ENCODE peak calls at places on chromosome 3, in four cellular contexts. One of them, this sample, is unnamed. For H3K4me1, the result is how much of the 10 kb centered on the place peaks cover.

GRCh38 chr3:27353221-27353620 is 16.0 kb downstream of the NEK10 start:
- DNase-seq in body of pancreas: no peak
- DNase-seq in psoas muscle: no peak
- DNase-seq in lower lobe of right lung: no peak
- DNase-seq in this sample: no peak

GRCh38 chr3:97864-98263 is 98.7 kb upstream of the CHL1 start:
- DNase-seq in body of pancreas: no peak
- DNase-seq in psoas muscle: no peak
- DNase-seq in lower lobe of right lung: no peak
- DNase-seq in this sample: no peak

GRCh38 chr3:5006755-5007202 is 27.5 kb downstream of the BHLHE40 start:
- DNase-seq in body of pancreas: no peak
- DNase-seq in psoas muscle: no peak
- DNase-seq in lower lobe of right lung: no peak
- DNase-seq in this sample: peak

GRCh38 chr3:157531771-157532170 is 28.6 kb upstream of the VEPH1 start:
- DNase-seq in body of pancreas: no peak
- DNase-seq in psoas muscle: no peak
- DNase-seq in lower lobe of right lung: no peak
- DNase-seq in this sample: no peak

GRCh38 chr3:47266709-47267489 is 15.7 kb downstream of the KIF9 start:
- DNase-seq in body of pancreas: peak
- DNase-seq in psoas muscle: peak
- DNase-seq in lower lobe of right lung: peak
- DNase-seq in this sample: peak

GRCh38 chr3:114178770-114179368 is at the start of gene DRD3:
- DNase-seq in body of pancreas: no peak
- DNase-seq in psoas muscle: no peak
- DNase-seq in lower lobe of right lung: no peak
- DNase-seq in this sample: peak

GRCh38 chr3:122356402-122356801 is 26.6 kb downstream of the MIX23 start:
- DNase-seq in body of pancreas: peak
- DNase-seq in psoas muscle: no peak
- DNase-seq in lower lobe of right lung: no peak
- DNase-seq in this sample: peak

GRCh38 chr3:187809979-187810568 is 64.8 kb upstream of the BCL6 start:
- DNase-seq in body of pancreas: no peak
- DNase-seq in psoas muscle: no peak
- DNase-seq in lower lobe of right lung: no peak
- DNase-seq in this sample: no peak

GRCh38 chr3:38755130-38755529 is 60.9 kb downstream of the SCN10A start:
- DNase-seq in body of pancreas: no peak
- DNase-seq in psoas muscle: no peak
- DNase-seq in lower lobe of right lung: no peak
- DNase-seq in this sample: no peak

GRCh38 chr3:127275287-127275781 is 12.5 kb downstream of the PRR20G start:
- DNase-seq in body of pancreas: no peak
- DNase-seq in psoas muscle: no peak
- DNase-seq in lower lobe of right lung: no peak
- DNase-seq in this sample: no peak
- H3K4me3 ChIP-seq in body of pancreas: no peak
- H3K4me3 ChIP-seq in psoas muscle: no peak
- H3K4me3 ChIP-seq in lower lobe of right lung: no peak
- H3K4me3 ChIP-seq in this sample: no peak

GRCh38 chr3:126517986-126518778 is 609 bp upstream of the UROC1 start:
- DNase-seq in body of pancreas: no peak
- DNase-seq in psoas muscle: peak
- DNase-seq in lower lobe of right lung: peak
- DNase-seq in this sample: no peak
- TF ChIP-seq CTCF in body of pancreas: no peak
- TF ChIP-seq CTCF in psoas muscle: no peak
- TF ChIP-seq CTCF in lower lobe of right lung: no peak
- TF ChIP-seq CTCF in this sample: no peak

GRCh38 chr3:45057557-45057956 is 31.5 kb downstream of the CLEC3B start:
- DNase-seq in body of pancreas: no peak
- DNase-seq in psoas muscle: no peak
- DNase-seq in lower lobe of right lung: no peak
- DNase-seq in this sample: no peak
- H3K4me1 ChIP-seq in body of pancreas: under half
- H3K4me1 ChIP-seq in psoas muscle: under half
- H3K4me1 ChIP-seq in lower lobe of right lung: under half
- H3K4me1 ChIP-seq in this sample: under half

DNA sequence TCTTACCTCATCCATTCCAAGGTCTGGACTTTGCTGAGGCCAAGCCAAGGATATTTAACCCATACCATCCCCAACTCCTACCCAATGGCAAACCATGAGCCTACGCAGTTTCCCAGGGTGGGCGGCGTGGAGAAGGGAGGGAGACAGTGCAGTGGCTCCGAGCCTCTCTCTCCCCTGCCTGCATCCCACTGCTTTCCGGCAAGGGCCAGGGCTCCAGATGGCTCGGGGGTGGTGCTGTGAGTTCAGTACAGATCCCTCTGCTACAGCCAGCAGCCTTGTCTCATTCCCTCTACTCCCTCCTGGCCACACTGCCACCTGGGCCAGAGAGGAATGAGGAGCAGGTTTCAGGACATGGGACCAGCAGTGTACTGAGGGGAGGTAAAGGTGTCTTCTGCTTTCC is 44.3 kb upstream of the APEH start:
- DNase-seq in body of pancreas: no peak
- DNase-seq in psoas muscle: no peak
- DNase-seq in lower lobe of right lung: no peak
- DNase-seq in this sample: no peak
- H3K4me3 ChIP-seq in body of pancreas: no peak
- H3K4me3 ChIP-seq in psoas muscle: no peak
- H3K4me3 ChIP-seq in lower lobe of right lung: no peak
- H3K4me3 ChIP-seq in this sample: no peak

GRCh38 chr3:57538465-57538864 is 5.7 kb downstream of the DNAH12 start:
- DNase-seq in body of pancreas: no peak
- DNase-seq in psoas muscle: no peak
- DNase-seq in lower lobe of right lung: no peak
- DNase-seq in this sample: no peak
- TF ChIP-seq CTCF in body of pancreas: no peak
- TF ChIP-seq CTCF in psoas muscle: no peak
- TF ChIP-seq CTCF in lower lobe of right lung: no peak
- TF ChIP-seq CTCF in this sample: no peak

GRCh38 chr3:193874512-193874911 is 261.4 kb upstream of the HES1 start:
- DNase-seq in body of pancreas: no peak
- DNase-seq in psoas muscle: no peak
- DNase-seq in lower lobe of right lung: no peak
- DNase-seq in this sample: no peak
- H3K4me1 ChIP-seq in body of pancreas: under half
- H3K4me1 ChIP-seq in psoas muscle: under half
- H3K4me1 ChIP-seq in lower lobe of right lung: under half
- H3K4me1 ChIP-seq in this sample: under half

This sample was measured in testis.